ENCODE peak calls at places on chromosomes 13 and 19, in six cellular contexts. R is CD8-positive, alpha-beta T cell; H is testis; W is K562; A is stomach; V is PC-3. X is an unnamed sample. For H3K4me1 and H3K9me3, the result is how much of the 10 kb centered on the place peaks cover.

GRCh38 chr19:2624537-2625091 is 77.9 kb downstream of the GNG7 start:
- DNase-seq in R (no peak), A (peak), H (peak), W (no peak), V (no peak), X (no peak)

GRCh38 chr19:47564081-47564480 is 8.9 kb downstream of the ZNF541 start:
- DNase-seq in H (no peak), W (no peak), A (peak), V (no peak), R (no peak), X (no peak)

GRCh38 chr19:48858984-48859710 is 9.3 kb downstream of the PLEKHA4 start:
- DNase-seq in A (no peak), H (no peak), V (no peak), W (peak), R (peak), X (peak)

GRCh38 chr19:50001158-50001557 is 24.0 kb downstream of the VRK3 start:
- DNase-seq in A (no peak), V (no peak), W (no peak), H (no peak), R (no peak), X (no peak)

GRCh38 chr19:51018745-51019543 is 565 bp downstream of the KLK10 start:
- DNase-seq in A (peak), V (no peak), W (no peak), H (peak), R (no peak), X (peak)

GRCh38 chr19:34766386-34766785 is 6.6 kb downstream of the ZNF599 start:
- DNase-seq in H (no peak), A (no peak), R (no peak), W (no peak), V (no peak), X (no peak)

GRCh38 chr13:106118050-106118449 is 417.4 kb downstream of the EFNB2 start:
- DNase-seq in W (no peak), R (no peak), V (no peak), H (no peak), A (no peak), X (no peak)

GRCh38 chr19:658916-659839 is 3.8 kb downstream of the RNF126 start:
- DNase-seq in R (peak), A (peak), H (peak), V (no peak), W (no peak), X (no peak)

GRCh38 chr13:27953671-27954405 is 15.3 kb downstream of the CDX2 start:
- DNase-seq in V (peak), W (peak), H (peak), A (peak), R (peak), X (peak)

GRCh38 chr13:85347251-85347650 is 452.0 kb downstream of the SLITRK6 start:
- DNase-seq in H (no peak), A (no peak), R (no peak), V (peak), W (no peak), X (no peak)

GRCh38 chr19:15195987-15196682 is 4.7 kb downstream of the NOTCH3 start:
- DNase-seq in H (peak), W (no peak), V (peak), A (peak), R (no peak), X (peak)

GRCh38 chr19:41019346-41019745 is 28.3 kb downstream of the CYP2B6 start:
- DNase-seq in R (no peak), V (no peak), A (no peak), W (no peak), H (no peak), X (no peak)

GRCh38 chr19:8615813-8616596 is 5.5 kb upstream of the ADAMTS10 start:
- DNase-seq in H (peak), R (peak), A (peak), W (peak), V (peak), X (peak)

GRCh38 chr13:77729502-77730221 is 32.2 kb downstream of the SLAIN1 start:
- DNase-seq in R (no peak), V (no peak), A (no peak), W (no peak), H (peak), X (no peak)

GRCh38 chr19:2113436-2114211 is 16.9 kb downstream of the IZUMO4 start:
- DNase-seq in H (no peak), A (no peak), W (no peak), V (peak), R (no peak), X (no peak)

GRCh38 chr13:64675256-64675892 is 2554.8 kb downstream of the PCDH9 start:
- DNase-seq in V (peak), R (no peak), W (no peak), A (no peak), H (no peak), X (no peak)

GRCh38 chr19:31066385-31066784 is 282.9 kb downstream of the TSHZ3 start:
- DNase-seq in A (no peak), H (no peak), V (peak), R (no peak), W (no peak), X (no peak)

GRCh38 chr19:52007436-52007804 is 591 bp downstream of the ZNF615 start:
- DNase-seq in W (no peak), R (no peak), V (no peak), A (no peak), H (peak), X (no peak)

GRCh38 chr19:12195501-12195860 is 32.6 kb downstream of the ZNF136 start:
- DNase-seq in R (no peak), H (no peak), V (no peak), A (no peak), W (no peak), X (no peak)

GRCh38 chr13:29454931-29455481 is 140.5 kb downstream of the SLC7A1 start:
- DNase-seq in V (peak), H (no peak), R (no peak), A (no peak), W (peak), X (peak)

GRCh38 chr13:41061914-41062837 is 867 bp downstream of the WBP4 start:
- DNase-seq in R (no peak), V (peak), W (peak), H (no peak), A (no peak), X (no peak)

GRCh38 chr13:64083396-64083795 is 2667.7 kb upstream of the PCDH20 start:
- DNase-seq in V (peak), H (no peak), R (no peak), W (no peak), A (no peak), X (no peak)

GRCh38 chr19:18484992-18485391 is 36.9 kb downstream of the ELL start:
- DNase-seq in W (peak), R (no peak), H (no peak), V (no peak), A (no peak), X (no peak)

GRCh38 chr13:63190742-63191141 is 1775.1 kb upstream of the PCDH20 start:
- DNase-seq in A (no peak), V (peak), H (no peak), R (no peak), W (no peak), X (no peak)

GRCh38 chr19:35846038-35846668 is 6.2 kb downstream of the NPHS1 start:
- DNase-seq in W (no peak), H (no peak), A (no peak), V (peak), R (no peak), X (no peak)

GRCh38 chr19:709965-710714 is 1.4 kb downstream of the PALM start:
- DNase-seq in R (no peak), V (no peak), A (no peak), W (no peak), H (peak), X (peak)

GRCh38 chr19:15471639-15472101 is 7.3 kb upstream of the RASAL3 start:
- DNase-seq in V (no peak), W (no peak), H (no peak), R (no peak), A (no peak), X (no peak)

GRCh38 chr13:61954092-61954491 is 538.4 kb upstream of the PCDH20 start:
- DNase-seq in W (no peak), R (no peak), A (no peak), V (peak), H (no peak), X (peak)

GRCh38 chr19:43641333-43641732 is 1.7 kb upstream of the CADM4 start:
- DNase-seq in A (no peak), V (no peak), R (no peak), W (no peak), H (peak), X (no peak)

GRCh38 chr13:98813993-98814392 is 61.5 kb upstream of the SLC15A1 start:
- DNase-seq in V (peak), A (no peak), H (no peak), R (no peak), W (no peak), X (no peak)

GRCh38 chr13:63636231-63636993 is 2220.8 kb upstream of the PCDH20 start:
- DNase-seq in H (no peak), W (no peak), V (peak), R (no peak), A (no peak), X (no peak)

GRCh38 chr19:39927524-39928356 is 6.7 kb downstream of the FCGBP start:
- DNase-seq in R (no peak), H (no peak), A (peak), W (no peak), V (no peak), X (no peak)

GRCh38 chr13:104648291-104648690 is 1582.1 kb upstream of the SLC10A2 start:
- DNase-seq in H (no peak), W (no peak), A (no peak), V (no peak), R (no peak), X (no peak)

GRCh38 chr13:26881154-26881553 is 120.6 kb upstream of the GPR12 start:
- DNase-seq in W (no peak), A (no peak), H (no peak), R (no peak), V (peak), X (no peak)

GRCh38 chr19:35940078-35940775 is 4.1 kb downstream of the LRFN3 start:
- DNase-seq in A (no peak), H (no peak), R (no peak), W (no peak), V (no peak), X (no peak)

GRCh38 chr19:49447485-49448431 is 3.9 kb downstream of the PIH1D1 start:
- DNase-seq in W (peak), H (peak), R (no peak), A (no peak), V (no peak), X (peak)

GRCh38 chr13:97223711-97224461 is 1.8 kb downstream of the MBNL2 start:
- DNase-seq in V (peak), A (peak), W (peak), R (no peak), H (peak), X (peak)

GRCh38 chr13:46613409-46614049 is 60.6 kb downstream of the LRCH1 start:
- DNase-seq in A (no peak), H (no peak), V (no peak), R (no peak), W (no peak), X (no peak)
- H3K4me1 ChIP-seq in A (half or more), H (under half), V (under half), R (under half), W (under half), X (under half)

GRCh38 chr19:23385404-23385803 is 9.9 kb downstream of the ZNF91 start:
- DNase-seq in V (no peak), A (no peak), W (no peak), H (no peak), R (no peak), X (no peak)
- H3K9me3 ChIP-seq in V (half or more), A (under half), W (under half), H (under half), R (under half), X (under half)

GRCh38 chr19:38617283-38617763 is 430 bp downstream of the MAP4K1 start:
- DNase-seq in R (no peak), W (no peak), A (no peak), H (no peak), V (no peak), X (no peak)

GRCh38 chr19:38614289-38614688 is 3.5 kb downstream of the MAP4K1 start:
- DNase-seq in H (no peak), V (no peak), A (no peak), W (no peak), R (no peak), X (no peak)

GRCh38 chr19:38615007-38615581 is 2.7 kb downstream of the MAP4K1 start:
- DNase-seq in V (no peak), H (no peak), A (no peak), R (no peak), W (no peak), X (no peak)

GRCh38 chr19:38617764-38618589 is at the start of gene MAP4K1:
- DNase-seq in A (peak), R (peak), H (peak), W (peak), V (no peak), X (no peak)

DNA sequence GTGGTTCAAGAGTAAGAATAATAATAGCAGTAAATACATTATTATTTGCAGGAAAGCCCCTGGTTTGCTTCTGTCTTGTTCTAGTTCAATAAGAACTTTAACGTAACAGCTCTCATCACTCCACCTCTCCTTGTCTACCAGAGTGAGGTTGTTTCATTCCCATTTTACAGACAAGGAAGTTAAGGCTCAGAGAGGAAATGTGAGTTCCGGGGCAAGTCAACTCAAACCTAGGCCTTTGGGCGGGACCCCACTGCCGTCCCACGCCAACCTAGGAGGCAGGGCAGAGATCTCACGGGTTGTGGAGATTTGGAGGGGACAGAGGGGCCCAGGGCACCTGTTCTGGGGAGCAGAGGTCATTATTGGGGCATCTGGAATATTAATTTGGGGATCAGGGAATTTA is 1.5 kb downstream of the MAP4K1 start:
- DNase-seq in A (no peak), H (no peak), R (no peak), V (no peak), W (no peak), X (no peak)
- H3K4me3 ChIP-seq in A (no peak), H (no peak), R (peak), V (no peak), W (no peak), X (no peak)

GRCh38 chr13:49448753-49449152 is 4.7 kb downstream of the SETDB2 start:
- DNase-seq in A (no peak), H (no peak), W (no peak), V (no peak), R (no peak), X (no peak)
- H3K4me1 ChIP-seq in A (under half), H (under half), W (under half), V (under half), R (under half), X (under half)

GRCh38 chr19:56611288-56611687 is 16.2 kb downstream of the ZNF71 start:
- DNase-seq in R (no peak), A (no peak), H (peak), V (no peak), W (no peak), X (no peak)
- H3K9me3 ChIP-seq in R (half or more), A (under half), H (under half), V (half or more), W (under half), X (under half)

GRCh38 chr19:46350758-46351159 is 3.9 kb downstream of the PPP5C start:
- DNase-seq in R (no peak), W (no peak), V (no peak), A (no peak), H (no peak), X (no peak)
- H3K4me3 ChIP-seq in R (peak), W (no peak), V (no peak), A (peak), H (no peak), X (no peak)